ENCODE peak calls at places on chromosomes 13 and 19, in ten cellular contexts. C is NCI-H1092, T is HS-27A, V is GDM1, O is A172, B is SK-N-DZ, Q is substantia nigra, Y is T follicular helper cell, U is heart left ventricle, G is HT1080. L is an unnamed sample.

GRCh38 chr13:45219938-45220375 is 19.1 kb upstream of the KCTD4 start:
- DNase-seq in C (no peak), T (peak), V (peak), O (peak), B (no peak), Q (no peak), Y (no peak), U (no peak), G (peak), L (no peak)

GRCh38 chr13:86846501-86846900 is 824.7 kb upstream of the SLITRK5 start:
- DNase-seq in C (no peak), T (no peak), V (no peak), O (no peak), B (no peak), Q (no peak), Y (no peak), U (no peak), G (peak), L (no peak)

GRCh38 chr13:75635621-75636338 is at the start of gene LMO7:
- DNase-seq in C (no peak), T (no peak), V (peak), O (peak), B (no peak), Q (peak), Y (peak), U (peak), G (no peak), L (peak)

GRCh38 chr19:19628499-19629134 is 597 bp upstream of the LPAR2 start:
- DNase-seq in C (peak), T (no peak), V (no peak), O (no peak), B (peak), Q (no peak), Y (peak), U (no peak), G (no peak), L (no peak)

GRCh38 chr13:49580980-49581680 is 4.2 kb downstream of the RCBTB1 start:
- DNase-seq in C (no peak), T (no peak), V (no peak), O (no peak), B (no peak), Q (no peak), Y (no peak), U (no peak), G (no peak), L (no peak)

GRCh38 chr19:15101479-15102082 is 5.6 kb upstream of the SYDE1 start:
- DNase-seq in C (no peak), T (no peak), V (no peak), O (no peak), B (peak), Q (no peak), Y (peak), U (no peak), G (peak), L (no peak)

GRCh38 chr19:38506723-38507550 is 73.4 kb downstream of the RYR1 start:
- DNase-seq in C (no peak), T (no peak), V (peak), O (peak), B (peak), Q (no peak), Y (peak), U (peak), G (peak), L (peak)

GRCh38 chr13:113559901-113560644 is 24.5 kb upstream of the TFDP1 start:
- DNase-seq in C (no peak), T (no peak), V (no peak), O (no peak), B (no peak), Q (no peak), Y (no peak), U (no peak), G (no peak), L (no peak)

GRCh38 chr19:40614595-40615411 is 13.6 kb downstream of the LTBP4 start:
- DNase-seq in C (no peak), T (peak), V (peak), O (peak), B (no peak), Q (no peak), Y (peak), U (peak), G (peak), L (peak)

GRCh38 chr13:43229506-43229905 is 206.1 kb downstream of the DNAJC15 start:
- DNase-seq in C (no peak), T (no peak), V (no peak), O (peak), B (no peak), Q (no peak), Y (no peak), U (no peak), G (peak), L (no peak)

GRCh38 chr13:71610876-71611275 is 256.1 kb downstream of the DACH1 start:
- DNase-seq in C (peak), T (no peak), V (no peak), O (no peak), B (peak), Q (no peak), Y (no peak), U (no peak), G (no peak), L (no peak)

GRCh38 chr13:39567569-39567968 is 35.4 kb downstream of the LHFPL6 start:
- DNase-seq in C (no peak), T (no peak), V (no peak), O (no peak), B (no peak), Q (no peak), Y (no peak), U (no peak), G (no peak), L (no peak)

GRCh38 chr19:45152504-45153338 is 8.1 kb downstream of the NKPD1 start:
- DNase-seq in C (no peak), T (no peak), V (no peak), O (no peak), B (no peak), Q (no peak), Y (peak), U (peak), G (no peak), L (peak)

GRCh38 chr19:390386-391198 is 18.4 kb downstream of the C2CD4C start:
- DNase-seq in C (no peak), T (no peak), V (no peak), O (no peak), B (no peak), Q (no peak), Y (no peak), U (no peak), G (no peak), L (no peak)

GRCh38 chr19:48806518-48806817 is 4.4 kb downstream of the BCAT2 start:
- DNase-seq in C (no peak), T (no peak), V (no peak), O (no peak), B (no peak), Q (no peak), Y (peak), U (peak), G (peak), L (no peak)

GRCh38 chr13:36766295-36766694 is 52.7 kb upstream of the RFXAP start:
- DNase-seq in C (no peak), T (peak), V (no peak), O (peak), B (no peak), Q (no peak), Y (no peak), U (no peak), G (peak), L (no peak)

GRCh38 chr19:49362048-49362925 is at the start of gene TEAD2:
- DNase-seq in C (no peak), T (peak), V (no peak), O (no peak), B (no peak), Q (no peak), Y (no peak), U (peak), G (no peak), L (peak)

GRCh38 chr13:28411859-28412353 is 83.0 kb downstream of the FLT1 start:
- DNase-seq in C (no peak), T (no peak), V (no peak), O (no peak), B (no peak), Q (no peak), Y (no peak), U (no peak), G (no peak), L (no peak)

GRCh38 chr13:90950134-90950533 is 397.4 kb upstream of the MIR17HG start:
- DNase-seq in C (no peak), T (no peak), V (no peak), O (no peak), B (no peak), Q (no peak), Y (no peak), U (no peak), G (no peak), L (no peak)

GRCh38 chr19:6103217-6103644 is 7.1 kb downstream of the RFX2 start:
- DNase-seq in C (no peak), T (peak), V (no peak), O (peak), B (no peak), Q (peak), Y (no peak), U (peak), G (peak), L (peak)

GRCh38 chr13:30787747-30788535 is 52.6 kb downstream of the ALOX5AP start:
- DNase-seq in C (no peak), T (no peak), V (no peak), O (no peak), B (peak), Q (no peak), Y (no peak), U (no peak), G (no peak), L (no peak)

GRCh38 chr19:52221831-52222375 is 32.1 kb downstream of the PPP2R1A start:
- DNase-seq in C (no peak), T (no peak), V (no peak), O (no peak), B (no peak), Q (no peak), Y (no peak), U (no peak), G (peak), L (no peak)

GRCh38 chr19:10936661-10937084 is 8.1 kb downstream of the TIMM29 start:
- DNase-seq in C (peak), T (no peak), V (peak), O (peak), B (peak), Q (no peak), Y (no peak), U (no peak), G (peak), L (no peak)